ENCODE peak calls at places on chromosomes 2 and 18, in six cellular contexts. R is CD8-positive, alpha-beta memory T cell; C is BE2C; Y is neural progenitor cell; H is GM12865; W is pancreas. U is an unnamed sample.

GRCh38 chr2:145690183-145690582 is 1170.3 kb upstream of the ZEB2 start:
- DNase-seq in Y (no peak), C (no peak), R (no peak), H (no peak), W (no peak), U (no peak)

GRCh38 chr2:176163655-176164021 is 6.5 kb downstream of the HOXD3 start:
- DNase-seq in Y (no peak), W (no peak), R (no peak), H (no peak), C (no peak), U (no peak)

GRCh38 chr2:225889452-225889851 is 489.9 kb downstream of the NYAP2 start:
- DNase-seq in W (peak), H (peak), Y (peak), C (peak), R (no peak), U (peak)

GRCh38 chr2:62577994-62578836 is 72.2 kb upstream of the TMEM17 start:
- DNase-seq in H (no peak), Y (no peak), C (no peak), W (peak), R (no peak), U (no peak)

GRCh38 chr2:202171246-202171833 is 67.1 kb downstream of the SUMO1 start:
- DNase-seq in Y (peak), H (no peak), R (no peak), W (no peak), C (no peak), U (no peak)

GRCh38 chr2:236196366-236196765 is 28.2 kb upstream of the GBX2 start:
- DNase-seq in R (no peak), C (no peak), W (no peak), H (no peak), Y (no peak), U (no peak)

GRCh38 chr2:70887550-70888229 is 48.0 kb upstream of the ATP6V1B1 start:
- DNase-seq in C (peak), H (peak), R (no peak), W (peak), Y (peak), U (peak)

GRCh38 chr2:80519699-80520291 is 215.2 kb upstream of the LRRTM1 start:
- DNase-seq in Y (no peak), H (peak), C (no peak), W (no peak), R (no peak), U (no peak)

GRCh38 chr2:238633426-238634328 is 206.9 kb downstream of the ASB1 start:
- DNase-seq in R (no peak), W (no peak), C (no peak), Y (no peak), H (no peak), U (no peak)

GRCh38 chr2:160062283-160063005 is at the start of gene PLA2R1:
- DNase-seq in R (no peak), H (no peak), Y (peak), W (peak), C (no peak), U (peak)

GRCh38 chr2:121351521-121352318 is 66.7 kb upstream of the TFCP2L1 start:
- DNase-seq in W (no peak), H (no peak), C (no peak), R (no peak), Y (no peak), U (no peak)

GRCh38 chr2:190415794-190416729 is 7.9 kb downstream of the MFSD6 start:
- DNase-seq in H (peak), R (no peak), Y (no peak), C (no peak), W (no peak), U (no peak)

GRCh38 chr2:105369777-105370690 is 28.8 kb downstream of the FHL2 start:
- DNase-seq in C (peak), W (peak), Y (peak), R (peak), H (peak), U (peak)

GRCh38 chr2:190859347-190860297 is 21.0 kb upstream of the GLS start:
- DNase-seq in R (no peak), W (no peak), Y (no peak), H (no peak), C (no peak), U (no peak)

GRCh38 chr2:237876951-237877491 is 17.6 kb downstream of the RAMP1 start:
- DNase-seq in W (no peak), H (no peak), R (no peak), Y (no peak), C (no peak), U (no peak)

GRCh38 chr18:8797206-8797605 is 91.8 kb downstream of the MTCL1 start:
- DNase-seq in Y (no peak), C (no peak), R (no peak), W (peak), H (no peak), U (no peak)

GRCh38 chr2:223759569-223760430 is 77.6 kb downstream of the AP1S3 start:
- DNase-seq in W (no peak), H (no peak), R (no peak), C (no peak), Y (no peak), U (peak)

GRCh38 chr18:703660-704018 is 8.8 kb downstream of the ENOSF1 start:
- DNase-seq in R (no peak), Y (no peak), H (no peak), C (no peak), W (no peak), U (no peak)

GRCh38 chr2:234840336-234840735 is 111.5 kb upstream of the SH3BP4 start:
- DNase-seq in R (no peak), H (no peak), W (no peak), Y (peak), C (no peak), U (peak)

GRCh38 chr2:58562281-58562680 is 321.2 kb upstream of the FANCL start:
- DNase-seq in C (no peak), R (no peak), Y (no peak), W (no peak), H (no peak), U (no peak)

GRCh38 chr2:55838653-55839052 is 84.9 kb downstream of the EFEMP1 start:
- DNase-seq in R (no peak), H (no peak), C (no peak), Y (no peak), W (no peak), U (no peak)

GRCh38 chr2:171513719-171514160 is 8.5 kb upstream of the CYBRD1 start:
- DNase-seq in W (no peak), C (no peak), H (peak), Y (no peak), R (no peak), U (peak)

GRCh38 chr2:66691199-66691975 is 256.5 kb downstream of the MEIS1 start:
- DNase-seq in H (no peak), W (no peak), C (no peak), R (no peak), Y (no peak), U (no peak)

GRCh38 chr2:176001281-176001902 is 675 bp downstream of the LNPK start:
- DNase-seq in Y (peak), R (peak), H (peak), C (peak), W (peak), U (no peak)

GRCh38 chr2:224927671-224928173 is 114.5 kb downstream of the DOCK10 start:
- DNase-seq in H (no peak), W (no peak), Y (no peak), R (peak), C (no peak), U (no peak)

GRCh38 chr2:198309081-198309480 is 504.7 kb downstream of the PLCL1 start:
- DNase-seq in W (no peak), Y (no peak), C (no peak), H (no peak), R (no peak), U (no peak)

GRCh38 chr18:13217971-13218375 is 587 bp upstream of the LDLRAD4 start:
- DNase-seq in W (no peak), H (no peak), Y (peak), C (peak), R (no peak), U (no peak)

GRCh38 chr2:45607701-45608100 is 3.4 kb downstream of the SRBD1 start:
- DNase-seq in Y (peak), R (no peak), W (no peak), C (no peak), H (no peak), U (no peak)

GRCh38 chr2:54763636-54764291 is 40.3 kb downstream of the EML6 start:
- DNase-seq in Y (peak), R (no peak), H (peak), W (no peak), C (no peak), U (no peak)

GRCh38 chr2:228767196-228767595 is 503.9 kb downstream of the PID1 start:
- DNase-seq in H (no peak), C (no peak), Y (no peak), R (no peak), W (no peak), U (no peak)

GRCh38 chr18:48345596-48345995 is 63.6 kb downstream of the ZBTB7C start:
- DNase-seq in C (no peak), Y (no peak), W (no peak), R (no peak), H (no peak), U (no peak)

GRCh38 chr2:1769703-1770422 is 25.5 kb upstream of the PXDN start:
- DNase-seq in Y (peak), R (peak), C (peak), H (peak), W (peak), U (peak)

GRCh38 chr2:105754999-105755398 is 10.3 kb downstream of the NCK2 start:
- DNase-seq in W (no peak), Y (no peak), C (no peak), R (no peak), H (peak), U (no peak)

GRCh38 chr2:128782411-128783192 is 463.9 kb upstream of the HS6ST1 start:
- DNase-seq in C (no peak), R (no peak), H (no peak), Y (no peak), W (no peak), U (no peak)

GRCh38 chr2:33153008-33153407 is 206.3 kb downstream of the LTBP1 start:
- DNase-seq in H (no peak), Y (no peak), W (no peak), R (no peak), C (no peak), U (no peak)

GRCh38 chr18:477565-477964 is 22.9 kb downstream of the COLEC12 start:
- DNase-seq in W (peak), Y (no peak), H (peak), R (no peak), C (no peak), U (peak)

GRCh38 chr2:25821225-25822056 is 56.8 kb downstream of the ASXL2 start:
- DNase-seq in R (no peak), Y (no peak), W (no peak), C (no peak), H (no peak), U (no peak)
- H3K4me3 ChIP-seq in R (peak), Y (no peak), W (peak), C (peak), H (peak), U (no peak)

GRCh38 chr18:57965246-57965645 is 78.8 kb upstream of the NEDD4L start:
- DNase-seq in Y (no peak), C (no peak), W (no peak), R (no peak), H (peak), U (no peak)
- H3K4me3 ChIP-seq in Y (no peak), C (no peak), W (no peak), R (no peak), H (no peak), U (no peak)

GRCh38 chr2:207505728-207506127 is 24.0 kb upstream of the CREB1 start:
- DNase-seq in H (no peak), Y (no peak), W (no peak), C (no peak), R (no peak), U (no peak)
- H3K4me3 ChIP-seq in H (no peak), Y (peak), W (no peak), C (no peak), R (no peak), U (no peak)

GRCh38 chr2:27095745-27096651 is 9.4 kb downstream of the KHK start:
- DNase-seq in C (peak), H (peak), W (peak), Y (peak), R (no peak), U (peak)
- H3K4me3 ChIP-seq in C (peak), H (no peak), W (peak), Y (peak), R (no peak), U (peak)

DNA sequence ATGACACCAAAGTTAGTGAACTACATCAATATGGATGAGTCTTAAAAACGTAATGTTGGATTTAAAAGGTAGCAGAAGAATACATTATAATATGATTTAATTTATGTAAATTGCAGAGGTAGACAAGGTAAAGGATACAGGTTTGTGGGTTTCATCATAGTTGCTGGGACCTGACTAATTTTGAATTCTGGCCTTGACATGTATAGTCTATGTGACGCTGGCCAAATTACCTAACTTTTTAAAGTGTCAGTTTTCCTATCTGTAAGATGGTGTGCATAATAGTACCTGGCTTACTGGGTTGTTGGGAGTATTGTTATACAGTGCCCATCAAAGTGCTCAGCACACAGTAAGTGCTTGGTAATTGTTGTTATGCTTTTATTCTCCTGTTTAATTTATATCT is 34.5 kb downstream of the GALNT1 start:
- DNase-seq in W (no peak), Y (no peak), H (no peak), R (no peak), C (no peak), U (no peak)
- H3K4me3 ChIP-seq in W (no peak), Y (no peak), H (no peak), R (no peak), C (no peak), U (no peak)

GRCh38 chr2:47767880-47768609 is 14.9 kb upstream of the MSH6 start:
- DNase-seq in H (peak), W (peak), C (peak), R (peak), Y (peak), U (peak)
- H3K4me3 ChIP-seq in H (no peak), W (no peak), C (no peak), R (no peak), Y (no peak), U (no peak)

DNA sequence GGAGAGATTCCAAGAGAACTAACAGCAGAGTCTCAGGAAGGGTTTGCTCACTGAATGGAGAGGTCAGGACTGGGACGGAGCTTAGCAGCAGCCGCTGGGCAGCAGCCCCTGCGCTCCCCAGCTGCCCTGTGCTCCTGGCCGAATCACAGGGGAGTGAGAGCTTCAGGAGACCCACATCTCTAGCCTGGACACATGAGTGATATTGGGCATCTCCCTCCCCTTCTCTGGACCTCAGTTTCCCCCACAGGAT is 511 bp downstream of the MATN3 start:
- DNase-seq in Y (peak), H (no peak), C (no peak), W (no peak), R (no peak), U (no peak)
- H3K4me3 ChIP-seq in Y (peak), H (no peak), C (peak), W (peak), R (no peak), U (peak)